ENCODE peak calls at places on chromosome 20, in eight cellular contexts. One of them, this sample, is unnamed.

GRCh38 chr20:45036044-45036755 is 64.7 kb downstream of the KCNS1 start:
- DNase-seq in neural crest cell: no peak
- DNase-seq in D341Med: no peak
- DNase-seq in AG04450: peak
- DNase-seq in NCI-H524: no peak
- DNase-seq in HFFc6: peak
- DNase-seq in substantia nigra: no peak
- DNase-seq in stimulated activated CD4-positive, alpha-beta T cell treated with anti-CD3 and anti-CD28 coated beads, Interleukin-15, amount 100 ng/mL, for 1 hour: peak
- DNase-seq in this sample: no peak

GRCh38 chr20:43938932-43939761 is 24.5 kb downstream of the TOX2 start:
- DNase-seq in substantia nigra: peak
- DNase-seq in neural crest cell: no peak
- DNase-seq in stimulated activated CD4-positive, alpha-beta T cell treated with anti-CD3 and anti-CD28 coated beads, Interleukin-15, amount 100 ng/mL, for 1 hour: no peak
- DNase-seq in HFFc6: peak
- DNase-seq in D341Med: no peak
- DNase-seq in NCI-H524: no peak
- DNase-seq in AG04450: peak
- DNase-seq in this sample: no peak

GRCh38 chr20:21518292-21518991 is 4.6 kb upstream of the NKX2-2 start:
- DNase-seq in D341Med: no peak
- DNase-seq in NCI-H524: no peak
- DNase-seq in AG04450: no peak
- DNase-seq in stimulated activated CD4-positive, alpha-beta T cell treated with anti-CD3 and anti-CD28 coated beads, Interleukin-15, amount 100 ng/mL, for 1 hour: no peak
- DNase-seq in HFFc6: no peak
- DNase-seq in substantia nigra: no peak
- DNase-seq in neural crest cell: no peak
- DNase-seq in this sample: no peak

GRCh38 chr20:50540620-50541605 is 30.7 kb downstream of the PTPN1 start:
- DNase-seq in D341Med: no peak
- DNase-seq in substantia nigra: no peak
- DNase-seq in neural crest cell: no peak
- DNase-seq in NCI-H524: no peak
- DNase-seq in AG04450: peak
- DNase-seq in stimulated activated CD4-positive, alpha-beta T cell treated with anti-CD3 and anti-CD28 coated beads, Interleukin-15, amount 100 ng/mL, for 1 hour: no peak
- DNase-seq in HFFc6: peak
- DNase-seq in this sample: no peak

GRCh38 chr20:24948939-24949679 is at the start of gene CST7:
- DNase-seq in AG04450: no peak
- DNase-seq in NCI-H524: no peak
- DNase-seq in D341Med: no peak
- DNase-seq in neural crest cell: no peak
- DNase-seq in substantia nigra: no peak
- DNase-seq in HFFc6: no peak
- DNase-seq in stimulated activated CD4-positive, alpha-beta T cell treated with anti-CD3 and anti-CD28 coated beads, Interleukin-15, amount 100 ng/mL, for 1 hour: peak
- DNase-seq in this sample: peak

GRCh38 chr20:34997171-34997570 is 41.5 kb downstream of the MYH7B start:
- DNase-seq in D341Med: no peak
- DNase-seq in NCI-H524: peak
- DNase-seq in stimulated activated CD4-positive, alpha-beta T cell treated with anti-CD3 and anti-CD28 coated beads, Interleukin-15, amount 100 ng/mL, for 1 hour: no peak
- DNase-seq in substantia nigra: peak
- DNase-seq in neural crest cell: no peak
- DNase-seq in AG04450: no peak
- DNase-seq in HFFc6: no peak
- DNase-seq in this sample: peak

GRCh38 chr20:60869032-60869550 is 383.0 kb upstream of the CDH4 start:
- DNase-seq in substantia nigra: no peak
- DNase-seq in HFFc6: no peak
- DNase-seq in neural crest cell: no peak
- DNase-seq in NCI-H524: peak
- DNase-seq in AG04450: no peak
- DNase-seq in stimulated activated CD4-positive, alpha-beta T cell treated with anti-CD3 and anti-CD28 coated beads, Interleukin-15, amount 100 ng/mL, for 1 hour: no peak
- DNase-seq in D341Med: no peak
- DNase-seq in this sample: no peak

GRCh38 chr20:44582321-44583025 is at the start of gene PKIG:
- DNase-seq in HFFc6: peak
- DNase-seq in stimulated activated CD4-positive, alpha-beta T cell treated with anti-CD3 and anti-CD28 coated beads, Interleukin-15, amount 100 ng/mL, for 1 hour: no peak
- DNase-seq in substantia nigra: no peak
- DNase-seq in NCI-H524: no peak
- DNase-seq in AG04450: peak
- DNase-seq in neural crest cell: no peak
- DNase-seq in D341Med: no peak
- DNase-seq in this sample: no peak

GRCh38 chr20:45247860-45248259 is 6.5 kb downstream of the SLPI start:
- DNase-seq in neural crest cell: no peak
- DNase-seq in D341Med: no peak
- DNase-seq in stimulated activated CD4-positive, alpha-beta T cell treated with anti-CD3 and anti-CD28 coated beads, Interleukin-15, amount 100 ng/mL, for 1 hour: no peak
- DNase-seq in AG04450: no peak
- DNase-seq in HFFc6: no peak
- DNase-seq in NCI-H524: no peak
- DNase-seq in substantia nigra: no peak
- DNase-seq in this sample: no peak

GRCh38 chr20:59485576-59486250 is 118.6 kb upstream of the PHACTR3 start:
- DNase-seq in NCI-H524: no peak
- DNase-seq in substantia nigra: no peak
- DNase-seq in D341Med: no peak
- DNase-seq in neural crest cell: no peak
- DNase-seq in HFFc6: no peak
- DNase-seq in stimulated activated CD4-positive, alpha-beta T cell treated with anti-CD3 and anti-CD28 coated beads, Interleukin-15, amount 100 ng/mL, for 1 hour: no peak
- DNase-seq in AG04450: no peak
- DNase-seq in this sample: no peak

GRCh38 chr20:33086052-33086722 is 6.7 kb downstream of the BPIFB4 start:
- DNase-seq in NCI-H524: no peak
- DNase-seq in stimulated activated CD4-positive, alpha-beta T cell treated with anti-CD3 and anti-CD28 coated beads, Interleukin-15, amount 100 ng/mL, for 1 hour: no peak
- DNase-seq in HFFc6: no peak
- DNase-seq in AG04450: no peak
- DNase-seq in substantia nigra: no peak
- DNase-seq in D341Med: no peak
- DNase-seq in neural crest cell: no peak
- DNase-seq in this sample: no peak

GRCh38 chr20:62178316-62179161 is 4.3 kb upstream of the MTG2 start:
- DNase-seq in neural crest cell: no peak
- DNase-seq in HFFc6: no peak
- DNase-seq in substantia nigra: peak
- DNase-seq in AG04450: no peak
- DNase-seq in stimulated activated CD4-positive, alpha-beta T cell treated with anti-CD3 and anti-CD28 coated beads, Interleukin-15, amount 100 ng/mL, for 1 hour: no peak
- DNase-seq in D341Med: no peak
- DNase-seq in NCI-H524: no peak
- DNase-seq in this sample: no peak

GRCh38 chr20:17673082-17673481 is 9.0 kb downstream of the RRBP1 start:
- DNase-seq in AG04450: no peak
- DNase-seq in NCI-H524: no peak
- DNase-seq in D341Med: no peak
- DNase-seq in stimulated activated CD4-positive, alpha-beta T cell treated with anti-CD3 and anti-CD28 coated beads, Interleukin-15, amount 100 ng/mL, for 1 hour: no peak
- DNase-seq in neural crest cell: no peak
- DNase-seq in substantia nigra: no peak
- DNase-seq in HFFc6: no peak
- DNase-seq in this sample: no peak

GRCh38 chr20:37295595-37295994 is 6.1 kb downstream of the MANBAL start:
- DNase-seq in NCI-H524: no peak
- DNase-seq in neural crest cell: no peak
- DNase-seq in substantia nigra: no peak
- DNase-seq in stimulated activated CD4-positive, alpha-beta T cell treated with anti-CD3 and anti-CD28 coated beads, Interleukin-15, amount 100 ng/mL, for 1 hour: no peak
- DNase-seq in HFFc6: no peak
- DNase-seq in D341Med: no peak
- DNase-seq in AG04450: no peak
- DNase-seq in this sample: peak

GRCh38 chr20:40493071-40493470 is 196.0 kb downstream of the MAFB start:
- DNase-seq in D341Med: no peak
- DNase-seq in HFFc6: no peak
- DNase-seq in stimulated activated CD4-positive, alpha-beta T cell treated with anti-CD3 and anti-CD28 coated beads, Interleukin-15, amount 100 ng/mL, for 1 hour: no peak
- DNase-seq in NCI-H524: no peak
- DNase-seq in AG04450: no peak
- DNase-seq in substantia nigra: no peak
- DNase-seq in neural crest cell: no peak
- DNase-seq in this sample: no peak

GRCh38 chr20:60049601-60050000 is 91.4 kb downstream of the CDH26 start:
- DNase-seq in substantia nigra: no peak
- DNase-seq in NCI-H524: no peak
- DNase-seq in D341Med: no peak
- DNase-seq in AG04450: no peak
- DNase-seq in stimulated activated CD4-positive, alpha-beta T cell treated with anti-CD3 and anti-CD28 coated beads, Interleukin-15, amount 100 ng/mL, for 1 hour: no peak
- DNase-seq in HFFc6: peak
- DNase-seq in neural crest cell: no peak
- DNase-seq in this sample: no peak

GRCh38 chr20:5080384-5080877 is 39.3 kb downstream of the PCNA start:
- DNase-seq in HFFc6: peak
- DNase-seq in stimulated activated CD4-positive, alpha-beta T cell treated with anti-CD3 and anti-CD28 coated beads, Interleukin-15, amount 100 ng/mL, for 1 hour: no peak
- DNase-seq in neural crest cell: no peak
- DNase-seq in NCI-H524: no peak
- DNase-seq in substantia nigra: peak
- DNase-seq in AG04450: no peak
- DNase-seq in D341Med: no peak
- DNase-seq in this sample: peak

GRCh38 chr20:50470249-50470858 is 39.8 kb upstream of the PTPN1 start:
- DNase-seq in stimulated activated CD4-positive, alpha-beta T cell treated with anti-CD3 and anti-CD28 coated beads, Interleukin-15, amount 100 ng/mL, for 1 hour: no peak
- DNase-seq in NCI-H524: peak
- DNase-seq in neural crest cell: no peak
- DNase-seq in D341Med: no peak
- DNase-seq in substantia nigra: no peak
- DNase-seq in HFFc6: no peak
- DNase-seq in AG04450: no peak
- DNase-seq in this sample: no peak

GRCh38 chr20:3687655-3688054 is 5.8 kb upstream of the ADAM33 start:
- DNase-seq in neural crest cell: no peak
- DNase-seq in stimulated activated CD4-positive, alpha-beta T cell treated with anti-CD3 and anti-CD28 coated beads, Interleukin-15, amount 100 ng/mL, for 1 hour: no peak
- DNase-seq in NCI-H524: peak
- DNase-seq in AG04450: peak
- DNase-seq in D341Med: no peak
- DNase-seq in HFFc6: peak
- DNase-seq in substantia nigra: no peak
- DNase-seq in this sample: no peak

GRCh38 chr20:16208443-16208842 is 364.8 kb downstream of the KIF16B start:
- DNase-seq in AG04450: no peak
- DNase-seq in D341Med: no peak
- DNase-seq in HFFc6: no peak
- DNase-seq in neural crest cell: no peak
- DNase-seq in substantia nigra: no peak
- DNase-seq in NCI-H524: no peak
- DNase-seq in stimulated activated CD4-positive, alpha-beta T cell treated with anti-CD3 and anti-CD28 coated beads, Interleukin-15, amount 100 ng/mL, for 1 hour: no peak
- DNase-seq in this sample: no peak

GRCh38 chr20:46568570-46569129 is 18.2 kb upstream of the OCSTAMP start:
- DNase-seq in stimulated activated CD4-positive, alpha-beta T cell treated with anti-CD3 and anti-CD28 coated beads, Interleukin-15, amount 100 ng/mL, for 1 hour: no peak
- DNase-seq in AG04450: no peak
- DNase-seq in NCI-H524: peak
- DNase-seq in substantia nigra: peak
- DNase-seq in HFFc6: peak
- DNase-seq in neural crest cell: no peak
- DNase-seq in D341Med: no peak
- DNase-seq in this sample: peak

GRCh38 chr20:4102381-4102780 is 87.0 kb upstream of the RNF24 start:
- DNase-seq in stimulated activated CD4-positive, alpha-beta T cell treated with anti-CD3 and anti-CD28 coated beads, Interleukin-15, amount 100 ng/mL, for 1 hour: no peak
- DNase-seq in NCI-H524: peak
- DNase-seq in HFFc6: peak
- DNase-seq in substantia nigra: no peak
- DNase-seq in neural crest cell: no peak
- DNase-seq in D341Med: no peak
- DNase-seq in AG04450: no peak
- DNase-seq in this sample: no peak

GRCh38 chr20:49356676-49357075 is 78.8 kb upstream of the ZNFX1 start:
- DNase-seq in neural crest cell: no peak
- DNase-seq in substantia nigra: no peak
- DNase-seq in NCI-H524: peak
- DNase-seq in HFFc6: no peak
- DNase-seq in D341Med: no peak
- DNase-seq in AG04450: no peak
- DNase-seq in stimulated activated CD4-positive, alpha-beta T cell treated with anti-CD3 and anti-CD28 coated beads, Interleukin-15, amount 100 ng/mL, for 1 hour: no peak
- DNase-seq in this sample: no peak

GRCh38 chr20:64036346-64037198 is 590 bp downstream of the C20orf204 start:
- DNase-seq in substantia nigra: no peak
- DNase-seq in neural crest cell: no peak
- DNase-seq in stimulated activated CD4-positive, alpha-beta T cell treated with anti-CD3 and anti-CD28 coated beads, Interleukin-15, amount 100 ng/mL, for 1 hour: no peak
- DNase-seq in AG04450: no peak
- DNase-seq in D341Med: no peak
- DNase-seq in HFFc6: no peak
- DNase-seq in NCI-H524: no peak
- DNase-seq in this sample: no peak

GRCh38 chr20:43849496-43850197 is 65.0 kb upstream of the TOX2 start:
- DNase-seq in neural crest cell: no peak
- DNase-seq in D341Med: no peak
- DNase-seq in AG04450: peak
- DNase-seq in HFFc6: peak
- DNase-seq in stimulated activated CD4-positive, alpha-beta T cell treated with anti-CD3 and anti-CD28 coated beads, Interleukin-15, amount 100 ng/mL, for 1 hour: no peak
- DNase-seq in substantia nigra: no peak
- DNase-seq in NCI-H524: no peak
- DNase-seq in this sample: no peak

GRCh38 chr20:64038579-64039292 is 2.8 kb downstream of the C20orf204 start:
- DNase-seq in neural crest cell: peak
- DNase-seq in NCI-H524: peak
- DNase-seq in AG04450: no peak
- DNase-seq in HFFc6: peak
- DNase-seq in substantia nigra: peak
- DNase-seq in D341Med: peak
- DNase-seq in stimulated activated CD4-positive, alpha-beta T cell treated with anti-CD3 and anti-CD28 coated beads, Interleukin-15, amount 100 ng/mL, for 1 hour: peak
- DNase-seq in this sample: peak

GRCh38 chr20:10357974-10358373 is 76.0 kb downstream of the MKKS start:
- DNase-seq in substantia nigra: no peak
- DNase-seq in stimulated activated CD4-positive, alpha-beta T cell treated with anti-CD3 and anti-CD28 coated beads, Interleukin-15, amount 100 ng/mL, for 1 hour: no peak
- DNase-seq in NCI-H524: peak
- DNase-seq in AG04450: no peak
- DNase-seq in HFFc6: no peak
- DNase-seq in neural crest cell: no peak
- DNase-seq in D341Med: no peak
- DNase-seq in this sample: no peak

GRCh38 chr20:4076671-4077070 is 61.3 kb upstream of the RNF24 start:
- DNase-seq in D341Med: no peak
- DNase-seq in neural crest cell: no peak
- DNase-seq in NCI-H524: no peak
- DNase-seq in stimulated activated CD4-positive, alpha-beta T cell treated with anti-CD3 and anti-CD28 coated beads, Interleukin-15, amount 100 ng/mL, for 1 hour: no peak
- DNase-seq in AG04450: no peak
- DNase-seq in HFFc6: peak
- DNase-seq in substantia nigra: no peak
- DNase-seq in this sample: no peak

GRCh38 chr20:20461526-20461925 is 93.6 kb downstream of the INSM1 start:
- DNase-seq in HFFc6: no peak
- DNase-seq in D341Med: no peak
- DNase-seq in substantia nigra: no peak
- DNase-seq in neural crest cell: no peak
- DNase-seq in stimulated activated CD4-positive, alpha-beta T cell treated with anti-CD3 and anti-CD28 coated beads, Interleukin-15, amount 100 ng/mL, for 1 hour: no peak
- DNase-seq in AG04450: no peak
- DNase-seq in NCI-H524: peak
- DNase-seq in this sample: no peak

GRCh38 chr20:40443731-40444130 is 245.3 kb downstream of the MAFB start:
- DNase-seq in neural crest cell: no peak
- DNase-seq in AG04450: no peak
- DNase-seq in HFFc6: no peak
- DNase-seq in NCI-H524: no peak
- DNase-seq in substantia nigra: no peak
- DNase-seq in D341Med: no peak
- DNase-seq in stimulated activated CD4-positive, alpha-beta T cell treated with anti-CD3 and anti-CD28 coated beads, Interleukin-15, amount 100 ng/mL, for 1 hour: no peak
- DNase-seq in this sample: no peak

GRCh38 chr20:32509639-32510066 is 75.5 kb downstream of the NOL4L start:
- DNase-seq in stimulated activated CD4-positive, alpha-beta T cell treated with anti-CD3 and anti-CD28 coated beads, Interleukin-15, amount 100 ng/mL, for 1 hour: no peak
- DNase-seq in AG04450: no peak
- DNase-seq in D341Med: no peak
- DNase-seq in neural crest cell: no peak
- DNase-seq in HFFc6: peak
- DNase-seq in NCI-H524: no peak
- DNase-seq in substantia nigra: no peak
- DNase-seq in this sample: peak

GRCh38 chr20:45470262-45470931 is 844 bp downstream of the WFDC2 start:
- DNase-seq in NCI-H524: peak
- DNase-seq in neural crest cell: peak
- DNase-seq in substantia nigra: peak
- DNase-seq in AG04450: no peak
- DNase-seq in stimulated activated CD4-positive, alpha-beta T cell treated with anti-CD3 and anti-CD28 coated beads, Interleukin-15, amount 100 ng/mL, for 1 hour: peak
- DNase-seq in HFFc6: no peak
- DNase-seq in D341Med: peak
- DNase-seq in this sample: peak

This sample was measured in mucosa of descending colon.